ENCODE peak calls at places on chromosomes 4 and X, in seven cellular contexts. Q, O, X, W, Y, B and V are unnamed samples.

GRCh38 chr4:132417220-132417619 is 731.9 kb upstream of the PCDH10 start:
- DNase-seq in B (no peak), Q (no peak), W (no peak), O (no peak), Y (no peak), X (peak; percentile 1), V (no peak)

GRCh38 chrX:148878371-148878770 is 378.0 kb downstream of the AFF2 start:
- DNase-seq in W (peak; percentile 86), X (no peak), Y (no peak), B (no peak), O (no peak), Q (no peak), V (peak; percentile 61)

GRCh38 chrX:17848545-17849265 is 12.4 kb downstream of the RAI2 start:
- DNase-seq in Y (no peak), X (no peak), Q (no peak), B (no peak), W (no peak), O (no peak), V (no peak)

GRCh38 chr4:114015444-114015899 is 36.0 kb upstream of the ARSJ start:
- DNase-seq in B (no peak), X (peak; percentile 97), Y (no peak), W (peak; percentile 100), O (no peak), Q (no peak), V (peak; percentile 99)

GRCh38 chr4:65839288-65839919 is 169.1 kb upstream of the EPHA5 start:
- DNase-seq in X (no peak), Y (no peak), O (no peak), Q (no peak), W (no peak), B (no peak), V (no peak)

GRCh38 chrX:40922307-40922706 is 162.9 kb upstream of the USP9X start:
- DNase-seq in W (peak; percentile 79), Q (no peak), Y (no peak), B (peak; percentile 3), O (peak; percentile 55), X (peak; percentile 81), V (no peak)

GRCh38 chr4:11368701-11369115 is 60.0 kb downstream of the HS3ST1 start:
- DNase-seq in O (no peak), Y (no peak), B (no peak), W (no peak), Q (peak; percentile 67), X (no peak), V (no peak)

GRCh38 chr4:142883433-142883832 is 37.3 kb upstream of the INPP4B start:
- DNase-seq in O (no peak), B (no peak), Q (no peak), W (peak; percentile 2), X (peak; percentile 23), Y (no peak), V (no peak)

GRCh38 chrX:152074163-152074562 is 64.2 kb downstream of the MAGEA10 start:
- DNase-seq in Q (no peak), O (no peak), B (no peak), Y (no peak), W (peak; percentile 20), X (no peak), V (no peak)

DNA sequence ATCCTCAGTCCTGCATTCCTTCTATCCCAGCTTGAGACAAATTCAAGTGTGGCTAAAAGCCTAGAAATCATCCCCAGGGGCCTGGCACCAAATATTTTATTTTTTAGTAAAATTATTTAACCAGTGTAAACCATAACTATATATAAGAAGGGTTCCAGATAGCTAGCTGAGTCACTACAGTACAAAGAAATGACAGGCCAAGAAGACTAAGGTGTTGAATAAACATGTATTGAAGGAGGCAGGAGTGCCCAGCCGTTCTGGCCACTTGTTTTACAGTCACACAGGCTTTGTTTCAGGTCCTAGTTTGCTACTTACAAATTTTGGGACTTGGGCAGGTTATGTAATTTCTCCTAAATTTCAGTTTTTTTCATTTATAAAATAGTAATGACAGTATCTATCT is 225.9 kb upstream of the PITX2 start:
- DNase-seq in Y (no peak), Q (no peak), O (no peak), W (no peak), X (no peak), B (no peak), V (no peak)
- H3K4me1 ChIP-seq in Y (no peaks in the 10 kb centered on the region), Q (no peaks in the 10 kb centered on the region), O (no peaks in the 10 kb centered on the region), W (no peaks in the 10 kb centered on the region), X (no peaks in the 10 kb centered on the region), B (no peaks in the 10 kb centered on the region), V (no peaks in the 10 kb centered on the region)

GRCh38 chr4:73664470-73664869 is 44.2 kb upstream of the RASSF6 start:
- DNase-seq in B (no peak), Q (no peak), X (no peak), O (no peak), Y (no peak), W (no peak), V (no peak)

GRCh38 chr4:73662709-73663546 is 42.7 kb upstream of the RASSF6 start:
- DNase-seq in O (peak; percentile 20), Q (no peak), X (peak; percentile 91), W (peak; percentile 60), Y (no peak), B (no peak), V (no peak)

GRCh38 chr4:73660808-73661207 is 40.6 kb upstream of the RASSF6 start:
- DNase-seq in Y (no peak), X (no peak), W (no peak), O (no peak), B (no peak), Q (no peak), V (no peak)

GRCh38 chr4:73661646-73662119 is 41.4 kb upstream of the RASSF6 start:
- DNase-seq in W (peak; percentile 100), Y (no peak), B (no peak), O (no peak), Q (no peak), X (peak; percentile 94), V (peak; percentile 98)
- TF ChIP-seq CTCF in W (no peak), Y (no peak), B (no peak), O (no peak), Q (no peak), X (no peak), V (peak; percentile 50)

GRCh38 chr4:26372076-26372475 is 51.3 kb downstream of the RBPJ start:
- DNase-seq in Q (no peak), B (no peak), W (no peak), X (no peak), O (no peak), Y (no peak), V (no peak)

GRCh38 chr4:26379837-26380236 is 59.0 kb downstream of the RBPJ start:
- DNase-seq in O (peak; percentile 66), W (no peak), Q (no peak), Y (no peak), X (no peak), B (no peak), V (no peak)

GRCh38 chr4:26377352-26378311 is 56.8 kb downstream of the RBPJ start:
- DNase-seq in W (peak; percentile 27), B (no peak), Q (no peak), Y (no peak), X (no peak), O (peak; percentile 10), V (no peak)

GRCh38 chr4:26372525-26373172 is 51.8 kb downstream of the RBPJ start:
- DNase-seq in Q (no peak), B (no peak), Y (no peak), W (peak; percentile 86), O (peak; percentile 92), X (peak; percentile 62), V (peak; percentile 29)

DNA sequence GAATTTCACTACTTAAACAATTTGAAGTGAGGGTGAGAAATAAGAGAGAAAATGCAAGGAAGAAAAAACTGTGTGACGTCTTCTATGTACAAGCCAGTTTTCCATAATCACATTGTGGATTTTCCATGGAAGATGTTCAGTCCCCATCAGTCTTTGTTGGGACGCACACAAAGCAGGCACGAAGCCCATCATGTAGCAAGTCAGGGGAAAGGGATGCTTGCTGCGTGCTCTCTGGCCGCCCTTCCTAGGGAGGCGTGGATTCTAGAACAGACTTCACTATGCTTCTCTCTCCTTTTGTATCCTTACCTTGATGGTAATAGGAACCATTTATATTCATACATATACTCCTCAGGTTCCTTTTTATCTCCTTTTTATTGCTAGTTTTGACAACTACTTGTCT is 54.8 kb downstream of the RBPJ start:
- DNase-seq in Y (no peak), X (no peak), B (no peak), Q (no peak), O (no peak), W (no peak), V (no peak)
- H3K4me1 ChIP-seq in Y (peaks cover 24% of the 10 kb centered on the region), X (peaks cover 24% of the 10 kb centered on the region), B (peaks cover 26% of the 10 kb centered on the region), Q (peaks cover 68% of the 10 kb centered on the region), O (peaks cover 52% of the 10 kb centered on the region), W (peaks cover 10% of the 10 kb centered on the region), V (peaks cover 13% of the 10 kb centered on the region)

GRCh38 chrX:121308276-121308805 is 260.9 kb downstream of the GLUD2 start:
- DNase-seq in X (peak; percentile 51), Q (no peak), B (peak; percentile 1), W (peak; percentile 89), Y (no peak), O (peak; percentile 87), V (peak; percentile 43)
- TF ChIP-seq CTCF in X (peak; percentile 65), Q (peak; percentile 21), B (no peak), W (no peak), Y (peak; percentile 45), O (peak; percentile 79), V (peak; percentile 58)

DNA sequence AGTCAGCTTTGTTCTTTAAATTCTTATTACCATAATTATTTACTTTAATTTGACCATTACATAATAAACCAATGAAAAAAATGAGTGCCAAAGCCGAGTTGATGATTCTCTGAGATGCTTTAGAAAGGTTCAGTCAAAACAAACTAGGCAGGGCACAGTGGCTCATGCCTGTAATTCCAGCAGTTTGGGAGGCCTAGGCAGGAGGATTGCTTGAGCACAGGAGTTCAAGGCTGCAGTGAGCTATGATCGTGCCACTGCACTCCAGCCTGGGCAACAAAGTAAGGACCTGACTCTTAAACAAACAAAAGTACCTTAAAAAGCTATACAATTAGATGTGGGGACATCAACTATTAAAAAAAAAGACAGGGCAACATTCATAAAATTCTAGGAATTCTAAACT is 75.0 kb downstream of the AFAP1 start:
- DNase-seq in W (no peak), Y (no peak), Q (no peak), O (no peak), B (no peak), X (no peak), V (no peak)
- H3K4me1 ChIP-seq in W (peaks cover 9% of the 10 kb centered on the region), Y (peaks cover 10% of the 10 kb centered on the region), Q (no peaks in the 10 kb centered on the region), O (no peaks in the 10 kb centered on the region), B (peaks cover 12% of the 10 kb centered on the region), X (peaks cover 50% of the 10 kb centered on the region), V (peaks cover 6% of the 10 kb centered on the region)

GRCh38 chr4:2008921-2009650 is at the start of gene NELFA:
- DNase-seq in O (peak; percentile 99), Q (peak; percentile 99), X (peak; percentile 92), W (peak; percentile 89), B (peak; percentile 97), Y (peak; percentile 95), V (peak; percentile 77)

GRCh38 chr4:2009651-2010233 is 968 bp upstream of the NELFA start:
- DNase-seq in O (peak; percentile 45), Q (peak; percentile 88), W (peak; percentile 49), X (peak; percentile 55), B (peak; percentile 67), Y (peak; percentile 32), V (peak; percentile 37)

GRCh38 chr4:2006956-2007653 is 1.7 kb downstream of the NELFA start:
- DNase-seq in Q (no peak), W (no peak), B (no peak), X (no peak), Y (no peak), O (no peak), V (no peak)

GRCh38 chr4:2007804-2008670 is 737 bp downstream of the NELFA start:
- DNase-seq in W (peak; percentile 9), O (no peak), X (no peak), B (no peak), Y (no peak), Q (peak; percentile 80), V (peak; percentile 3)

DNA sequence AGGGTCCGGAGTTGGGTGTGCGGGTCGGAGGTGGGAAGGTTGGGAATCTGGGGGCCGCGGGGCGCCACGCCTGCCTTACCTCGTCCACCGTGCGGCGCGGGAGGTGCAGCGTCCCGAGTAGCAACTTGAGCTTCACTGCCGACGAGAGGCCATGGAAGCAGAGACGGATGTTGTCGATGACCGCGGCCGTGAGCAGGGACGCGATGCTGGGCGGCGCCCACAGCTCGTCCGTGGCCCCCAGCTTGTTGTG is 178 bp downstream of the NELFA start:
- DNase-seq in Q (no peak), W (no peak), O (no peak), B (no peak), Y (no peak), X (no peak), V (no peak)
- TF ChIP-seq CTCF in Q (no peak), W (no peak), O (no peak), B (no peak), Y (no peak), X (no peak), V (no peak)